ENCODE peak calls at places on chromosomes 5 and 9, in four cellular contexts. One of them, this sample, is unnamed.

GRCh38 chr5:173736374-173736773 is 119.9 kb upstream of the BOD1 start:
- DNase-seq in Kasumi-1: no peak
- DNase-seq in T-helper 2 cell treated with Interferon-gamma antibody and Interleukin-4, amounts not matched to agents 5 μg/mL and 100 μg/mL, for 36 hours: no peak
- DNase-seq in IMR-90: no peak
- DNase-seq in this sample: no peak

GRCh38 chr5:88081877-88082276 is 186.8 kb downstream of the TMEM161B start:
- DNase-seq in T-helper 2 cell treated with Interferon-gamma antibody and Interleukin-4, amounts not matched to agents 5 μg/mL and 100 μg/mL, for 36 hours: no peak
- DNase-seq in IMR-90: no peak
- DNase-seq in Kasumi-1: no peak
- DNase-seq in this sample: no peak

GRCh38 chr5:123448017-123448617 is 24.9 kb upstream of the CEP120 start:
- DNase-seq in IMR-90: no peak
- DNase-seq in Kasumi-1: no peak
- DNase-seq in T-helper 2 cell treated with Interferon-gamma antibody and Interleukin-4, amounts not matched to agents 5 μg/mL and 100 μg/mL, for 36 hours: peak
- DNase-seq in this sample: no peak

GRCh38 chr5:16666861-16667481 is 50.2 kb upstream of the RETREG1 start:
- DNase-seq in IMR-90: peak
- DNase-seq in Kasumi-1: no peak
- DNase-seq in T-helper 2 cell treated with Interferon-gamma antibody and Interleukin-4, amounts not matched to agents 5 μg/mL and 100 μg/mL, for 36 hours: no peak
- DNase-seq in this sample: peak

GRCh38 chr5:142894749-142895148 is 124.6 kb downstream of the ARHGAP26 start:
- DNase-seq in IMR-90: peak
- DNase-seq in Kasumi-1: no peak
- DNase-seq in T-helper 2 cell treated with Interferon-gamma antibody and Interleukin-4, amounts not matched to agents 5 μg/mL and 100 μg/mL, for 36 hours: no peak
- DNase-seq in this sample: no peak

GRCh38 chr5:53714324-53715010 is 154.0 kb downstream of the NDUFS4 start:
- DNase-seq in T-helper 2 cell treated with Interferon-gamma antibody and Interleukin-4, amounts not matched to agents 5 μg/mL and 100 μg/mL, for 36 hours: no peak
- DNase-seq in IMR-90: no peak
- DNase-seq in Kasumi-1: no peak
- DNase-seq in this sample: no peak

GRCh38 chr5:68187268-68188055 is 28.1 kb upstream of the PIK3R1 start:
- DNase-seq in T-helper 2 cell treated with Interferon-gamma antibody and Interleukin-4, amounts not matched to agents 5 μg/mL and 100 μg/mL, for 36 hours: no peak
- DNase-seq in IMR-90: peak
- DNase-seq in Kasumi-1: no peak
- DNase-seq in this sample: peak

GRCh38 chr5:149894237-149894636 is 50.4 kb downstream of the PDE6A start:
- DNase-seq in T-helper 2 cell treated with Interferon-gamma antibody and Interleukin-4, amounts not matched to agents 5 μg/mL and 100 μg/mL, for 36 hours: no peak
- DNase-seq in IMR-90: no peak
- DNase-seq in Kasumi-1: no peak
- DNase-seq in this sample: no peak

GRCh38 chr5:126534543-126534942 is 60.5 kb downstream of the ALDH7A1 start:
- DNase-seq in T-helper 2 cell treated with Interferon-gamma antibody and Interleukin-4, amounts not matched to agents 5 μg/mL and 100 μg/mL, for 36 hours: no peak
- DNase-seq in Kasumi-1: no peak
- DNase-seq in IMR-90: no peak
- DNase-seq in this sample: no peak

GRCh38 chr9:22512495-22512894 is 65.9 kb downstream of the DMRTA1 start:
- DNase-seq in T-helper 2 cell treated with Interferon-gamma antibody and Interleukin-4, amounts not matched to agents 5 μg/mL and 100 μg/mL, for 36 hours: no peak
- DNase-seq in IMR-90: no peak
- DNase-seq in Kasumi-1: no peak
- DNase-seq in this sample: no peak

GRCh38 chr9:4034404-4034803 is 265.5 kb downstream of the GLIS3 start:
- DNase-seq in Kasumi-1: no peak
- DNase-seq in T-helper 2 cell treated with Interferon-gamma antibody and Interleukin-4, amounts not matched to agents 5 μg/mL and 100 μg/mL, for 36 hours: no peak
- DNase-seq in IMR-90: no peak
- DNase-seq in this sample: no peak

GRCh38 chr5:159003045-159004030 is 96.4 kb downstream of the EBF1 start:
- DNase-seq in T-helper 2 cell treated with Interferon-gamma antibody and Interleukin-4, amounts not matched to agents 5 μg/mL and 100 μg/mL, for 36 hours: no peak
- DNase-seq in IMR-90: peak
- DNase-seq in Kasumi-1: no peak
- DNase-seq in this sample: no peak

GRCh38 chr5:141822134-141822533 is 56.1 kb downstream of the PCDH1 start:
- DNase-seq in IMR-90: peak
- DNase-seq in T-helper 2 cell treated with Interferon-gamma antibody and Interleukin-4, amounts not matched to agents 5 μg/mL and 100 μg/mL, for 36 hours: no peak
- DNase-seq in Kasumi-1: no peak
- DNase-seq in this sample: peak

GRCh38 chr5:175867587-175868347 is 3.6 kb upstream of the CPLX2 start:
- DNase-seq in T-helper 2 cell treated with Interferon-gamma antibody and Interleukin-4, amounts not matched to agents 5 μg/mL and 100 μg/mL, for 36 hours: no peak
- DNase-seq in Kasumi-1: peak
- DNase-seq in IMR-90: no peak
- DNase-seq in this sample: peak

GRCh38 chr9:95349109-95350038 is 31.9 kb upstream of the FANCC start:
- DNase-seq in T-helper 2 cell treated with Interferon-gamma antibody and Interleukin-4, amounts not matched to agents 5 μg/mL and 100 μg/mL, for 36 hours: no peak
- DNase-seq in IMR-90: no peak
- DNase-seq in Kasumi-1: no peak
- DNase-seq in this sample: no peak

GRCh38 chr5:150489358-150490295 is 18.3 kb upstream of the NDST1 start:
- DNase-seq in IMR-90: peak
- DNase-seq in T-helper 2 cell treated with Interferon-gamma antibody and Interleukin-4, amounts not matched to agents 5 μg/mL and 100 μg/mL, for 36 hours: no peak
- DNase-seq in Kasumi-1: no peak
- DNase-seq in this sample: peak

GRCh38 chr5:52334367-52334766 is 453.3 kb upstream of the ITGA1 start:
- DNase-seq in T-helper 2 cell treated with Interferon-gamma antibody and Interleukin-4, amounts not matched to agents 5 μg/mL and 100 μg/mL, for 36 hours: no peak
- DNase-seq in Kasumi-1: no peak
- DNase-seq in IMR-90: no peak
- DNase-seq in this sample: no peak

GRCh38 chr9:130024597-130024994 is 18.4 kb downstream of the FNBP1 start:
- DNase-seq in T-helper 2 cell treated with Interferon-gamma antibody and Interleukin-4, amounts not matched to agents 5 μg/mL and 100 μg/mL, for 36 hours: no peak
- DNase-seq in Kasumi-1: no peak
- DNase-seq in IMR-90: peak
- DNase-seq in this sample: no peak

GRCh38 chr5:124876983-124877382 is 130.5 kb upstream of the ZNF608 start:
- DNase-seq in IMR-90: no peak
- DNase-seq in Kasumi-1: no peak
- DNase-seq in T-helper 2 cell treated with Interferon-gamma antibody and Interleukin-4, amounts not matched to agents 5 μg/mL and 100 μg/mL, for 36 hours: no peak
- DNase-seq in this sample: no peak

GRCh38 chr5:19564036-19564435 is 424.0 kb downstream of the CDH18 start:
- DNase-seq in Kasumi-1: no peak
- DNase-seq in IMR-90: no peak
- DNase-seq in T-helper 2 cell treated with Interferon-gamma antibody and Interleukin-4, amounts not matched to agents 5 μg/mL and 100 μg/mL, for 36 hours: no peak
- DNase-seq in this sample: no peak

GRCh38 chr5:96432245-96433065 is 593 bp downstream of the PCSK1 start:
- DNase-seq in Kasumi-1: no peak
- DNase-seq in IMR-90: no peak
- DNase-seq in T-helper 2 cell treated with Interferon-gamma antibody and Interleukin-4, amounts not matched to agents 5 μg/mL and 100 μg/mL, for 36 hours: no peak
- DNase-seq in this sample: peak

GRCh38 chr5:156469636-156470035 is 142.7 kb downstream of the SGCD start:
- DNase-seq in Kasumi-1: no peak
- DNase-seq in IMR-90: no peak
- DNase-seq in T-helper 2 cell treated with Interferon-gamma antibody and Interleukin-4, amounts not matched to agents 5 μg/mL and 100 μg/mL, for 36 hours: no peak
- DNase-seq in this sample: no peak

GRCh38 chr9:127170652-127171051 is 48.2 kb upstream of the ANGPTL2 start:
- DNase-seq in Kasumi-1: no peak
- DNase-seq in IMR-90: no peak
- DNase-seq in T-helper 2 cell treated with Interferon-gamma antibody and Interleukin-4, amounts not matched to agents 5 μg/mL and 100 μg/mL, for 36 hours: no peak
- DNase-seq in this sample: peak

GRCh38 chr5:30499402-30499801 is 694.1 kb upstream of the CDH6 start:
- DNase-seq in T-helper 2 cell treated with Interferon-gamma antibody and Interleukin-4, amounts not matched to agents 5 μg/mL and 100 μg/mL, for 36 hours: no peak
- DNase-seq in IMR-90: no peak
- DNase-seq in Kasumi-1: no peak
- DNase-seq in this sample: no peak

GRCh38 chr5:123785160-123786001 is 273.4 kb downstream of the CSNK1G3 start:
- DNase-seq in IMR-90: peak
- DNase-seq in T-helper 2 cell treated with Interferon-gamma antibody and Interleukin-4, amounts not matched to agents 5 μg/mL and 100 μg/mL, for 36 hours: no peak
- DNase-seq in Kasumi-1: no peak
- DNase-seq in this sample: no peak

This sample was measured in osteoblast.